ENCODE peak calls at places on chromosomes 11 and 22, in nine cellular contexts. One of them, this sample, is unnamed.

GRCh38 chr22:29621761-29622526 is 18.5 kb downstream of the NF2 start:
- DNase-seq in breast epithelium: no peak
- DNase-seq in esophagus squamous epithelium: no peak
- DNase-seq in ovary: no peak
- DNase-seq in HCT116: peak; percentile 91
- DNase-seq in uterus: no peak
- DNase-seq in A549: peak; percentile 86
- DNase-seq in K562: no peak
- DNase-seq in tibial nerve: no peak
- DNase-seq in this sample: peak; percentile 14

GRCh38 chr22:28940441-28940840 is 57.1 kb downstream of the ZNRF3 start:
- DNase-seq in HCT116: no peak
- DNase-seq in A549: no peak
- DNase-seq in esophagus squamous epithelium: no peak
- DNase-seq in K562: no peak
- DNase-seq in ovary: no peak
- DNase-seq in tibial nerve: no peak
- DNase-seq in uterus: no peak
- DNase-seq in breast epithelium: no peak
- DNase-seq in this sample: no peak

GRCh38 chr11:35916270-35916669 is 27.6 kb upstream of the LDLRAD3 start:
- DNase-seq in uterus: no peak
- DNase-seq in HCT116: no peak
- DNase-seq in tibial nerve: no peak
- DNase-seq in A549: no peak
- DNase-seq in K562: no peak
- DNase-seq in breast epithelium: no peak
- DNase-seq in esophagus squamous epithelium: no peak
- DNase-seq in ovary: no peak
- DNase-seq in this sample: no peak

GRCh38 chr22:27918351-27919221 is 470 bp downstream of the PITPNB start:
- DNase-seq in esophagus squamous epithelium: no peak
- DNase-seq in tibial nerve: peak; percentile 15
- DNase-seq in breast epithelium: peak; percentile 52
- DNase-seq in K562: peak; percentile 70
- DNase-seq in HCT116: no peak
- DNase-seq in uterus: peak; percentile 55
- DNase-seq in A549: peak; percentile 41
- DNase-seq in ovary: peak; percentile 75
- DNase-seq in this sample: peak; percentile 27

GRCh38 chr11:32231909-32232493 is 141.1 kb downstream of the RCN1 start:
- DNase-seq in K562: no peak
- DNase-seq in ovary: no peak
- DNase-seq in A549: peak; percentile 53
- DNase-seq in esophagus squamous epithelium: no peak
- DNase-seq in uterus: no peak
- DNase-seq in tibial nerve: no peak
- DNase-seq in HCT116: peak; percentile 36
- DNase-seq in breast epithelium: no peak
- DNase-seq in this sample: peak; percentile 17

GRCh38 chr11:14261094-14261493 is 97.9 kb downstream of the RRAS2 start:
- DNase-seq in breast epithelium: no peak
- DNase-seq in uterus: no peak
- DNase-seq in K562: no peak
- DNase-seq in A549: no peak
- DNase-seq in tibial nerve: no peak
- DNase-seq in HCT116: no peak
- DNase-seq in ovary: no peak
- DNase-seq in esophagus squamous epithelium: no peak
- DNase-seq in this sample: no peak

GRCh38 chr11:2361565-2361964 is 15.5 kb upstream of the CD81 start:
- DNase-seq in breast epithelium: no peak
- DNase-seq in tibial nerve: no peak
- DNase-seq in HCT116: no peak
- DNase-seq in ovary: no peak
- DNase-seq in esophagus squamous epithelium: no peak
- DNase-seq in K562: no peak
- DNase-seq in uterus: no peak
- DNase-seq in A549: no peak
- DNase-seq in this sample: no peak

GRCh38 chr11:40202569-40202968 is 1256.9 kb downstream of the LRRC4C start:
- DNase-seq in ovary: no peak
- DNase-seq in HCT116: no peak
- DNase-seq in breast epithelium: no peak
- DNase-seq in K562: no peak
- DNase-seq in tibial nerve: no peak
- DNase-seq in uterus: no peak
- DNase-seq in esophagus squamous epithelium: no peak
- DNase-seq in A549: no peak
- DNase-seq in this sample: no peak

GRCh38 chr11:127524618-127525017 is 524.0 kb upstream of the KIRREL3 start:
- DNase-seq in ovary: no peak
- DNase-seq in A549: no peak
- DNase-seq in tibial nerve: no peak
- DNase-seq in uterus: no peak
- DNase-seq in HCT116: no peak
- DNase-seq in breast epithelium: no peak
- DNase-seq in esophagus squamous epithelium: no peak
- DNase-seq in K562: no peak
- DNase-seq in this sample: no peak

GRCh38 chr11:17601206-17602075 is 54.4 kb downstream of the OTOG start:
- DNase-seq in ovary: no peak
- DNase-seq in esophagus squamous epithelium: no peak
- DNase-seq in tibial nerve: no peak
- DNase-seq in uterus: no peak
- DNase-seq in breast epithelium: no peak
- DNase-seq in A549: no peak
- DNase-seq in K562: peak; percentile 44
- DNase-seq in HCT116: no peak
- DNase-seq in this sample: no peak

GRCh38 chr11:13055200-13055599 is 46.1 kb downstream of the RASSF10 start:
- DNase-seq in ovary: no peak
- DNase-seq in breast epithelium: no peak
- DNase-seq in uterus: no peak
- DNase-seq in K562: no peak
- DNase-seq in tibial nerve: no peak
- DNase-seq in esophagus squamous epithelium: no peak
- DNase-seq in A549: no peak
- DNase-seq in HCT116: no peak
- DNase-seq in this sample: no peak
- TF ChIP-seq POLR2A in ovary: no peak
- TF ChIP-seq POLR2A in breast epithelium: no peak
- TF ChIP-seq POLR2A in uterus: no peak
- TF ChIP-seq POLR2A in K562: no peak
- TF ChIP-seq POLR2A in tibial nerve: no peak
- TF ChIP-seq POLR2A in esophagus squamous epithelium: no peak
- TF ChIP-seq POLR2A in A549: no peak
- TF ChIP-seq POLR2A in HCT116: no peak
- TF ChIP-seq POLR2A in this sample: no peak

DNA sequence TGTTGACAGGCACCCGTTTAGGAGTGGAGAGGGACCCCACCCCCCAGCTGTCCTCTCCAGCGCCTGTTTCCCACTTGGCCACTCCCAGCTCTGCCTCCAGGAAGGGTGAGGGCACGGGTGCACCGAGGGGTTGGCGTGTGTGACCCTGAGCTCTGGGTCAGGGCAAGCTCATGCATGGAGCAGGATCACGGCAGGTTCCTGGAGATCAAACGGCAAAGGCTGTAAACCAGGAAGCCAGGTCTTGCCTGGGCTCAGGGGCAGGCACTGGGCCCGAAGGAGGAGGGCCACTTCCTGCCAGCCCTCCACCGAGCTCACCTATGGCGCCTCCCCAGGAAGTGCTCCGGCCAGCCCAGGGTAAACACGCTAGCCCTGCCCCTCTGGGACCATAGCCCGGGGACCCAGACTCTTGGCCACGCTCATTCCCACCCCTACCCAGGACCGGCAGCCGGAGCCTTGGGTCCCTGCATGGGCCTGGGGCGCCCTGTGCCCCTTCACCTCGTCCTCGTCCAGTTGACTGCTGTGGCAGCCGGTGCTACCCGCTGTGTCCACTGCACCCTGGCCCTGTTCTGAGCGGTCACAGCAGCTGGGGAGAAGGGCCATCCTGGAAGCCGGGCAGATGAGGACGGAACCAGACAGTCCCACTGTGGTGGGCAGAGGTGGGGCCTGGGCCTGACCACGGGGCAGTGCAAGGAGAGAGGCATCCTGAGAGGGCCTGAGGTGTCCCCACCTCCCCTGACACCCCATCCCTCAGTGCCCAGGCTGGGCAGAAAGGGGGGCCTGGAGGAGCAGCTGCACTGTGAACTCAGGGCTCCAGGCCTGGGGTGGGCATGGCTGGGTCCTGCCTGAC is 1.0 kb upstream of the EPS8L2 start:
- DNase-seq in breast epithelium: peak; percentile 90
- DNase-seq in uterus: no peak
- DNase-seq in ovary: peak; percentile 51
- DNase-seq in K562: no peak
- DNase-seq in A549: peak; percentile 79
- DNase-seq in esophagus squamous epithelium: no peak
- DNase-seq in tibial nerve: no peak
- DNase-seq in HCT116: no peak
- DNase-seq in this sample: no peak
- TF ChIP-seq POLR2A in breast epithelium: no peak
- TF ChIP-seq POLR2A in uterus: no peak
- TF ChIP-seq POLR2A in ovary: no peak
- TF ChIP-seq POLR2A in K562: no peak
- TF ChIP-seq POLR2A in A549: peak; percentile 9
- TF ChIP-seq POLR2A in esophagus squamous epithelium: peak; percentile 14
- TF ChIP-seq POLR2A in tibial nerve: no peak
- TF ChIP-seq POLR2A in HCT116: no peak
- TF ChIP-seq POLR2A in this sample: no peak

GRCh38 chr11:67605231-67606011 is 1.3 kb upstream of the NDUFV1 start:
- DNase-seq in esophagus squamous epithelium: no peak
- DNase-seq in breast epithelium: no peak
- DNase-seq in tibial nerve: no peak
- DNase-seq in HCT116: no peak
- DNase-seq in A549: no peak
- DNase-seq in uterus: peak; percentile 27
- DNase-seq in ovary: no peak
- DNase-seq in K562: no peak
- DNase-seq in this sample: no peak

GRCh38 chr11:67607507-67607906 is 771 bp downstream of the NDUFV1 start:
- DNase-seq in HCT116: no peak
- DNase-seq in breast epithelium: no peak
- DNase-seq in esophagus squamous epithelium: no peak
- DNase-seq in tibial nerve: no peak
- DNase-seq in A549: no peak
- DNase-seq in ovary: no peak
- DNase-seq in K562: no peak
- DNase-seq in uterus: no peak
- DNase-seq in this sample: no peak

GRCh38 chr11:67606150-67606476 is 623 bp upstream of the NDUFV1 start:
- DNase-seq in ovary: peak; percentile 56
- DNase-seq in K562: no peak
- DNase-seq in breast epithelium: no peak
- DNase-seq in esophagus squamous epithelium: no peak
- DNase-seq in uterus: no peak
- DNase-seq in HCT116: no peak
- DNase-seq in tibial nerve: no peak
- DNase-seq in A549: no peak
- DNase-seq in this sample: no peak

GRCh38 chr11:67608486-67608885 is 1.8 kb downstream of the NDUFV1 start:
- DNase-seq in ovary: no peak
- DNase-seq in A549: no peak
- DNase-seq in tibial nerve: no peak
- DNase-seq in HCT116: no peak
- DNase-seq in esophagus squamous epithelium: no peak
- DNase-seq in uterus: no peak
- DNase-seq in K562: no peak
- DNase-seq in breast epithelium: no peak
- DNase-seq in this sample: no peak

DNA sequence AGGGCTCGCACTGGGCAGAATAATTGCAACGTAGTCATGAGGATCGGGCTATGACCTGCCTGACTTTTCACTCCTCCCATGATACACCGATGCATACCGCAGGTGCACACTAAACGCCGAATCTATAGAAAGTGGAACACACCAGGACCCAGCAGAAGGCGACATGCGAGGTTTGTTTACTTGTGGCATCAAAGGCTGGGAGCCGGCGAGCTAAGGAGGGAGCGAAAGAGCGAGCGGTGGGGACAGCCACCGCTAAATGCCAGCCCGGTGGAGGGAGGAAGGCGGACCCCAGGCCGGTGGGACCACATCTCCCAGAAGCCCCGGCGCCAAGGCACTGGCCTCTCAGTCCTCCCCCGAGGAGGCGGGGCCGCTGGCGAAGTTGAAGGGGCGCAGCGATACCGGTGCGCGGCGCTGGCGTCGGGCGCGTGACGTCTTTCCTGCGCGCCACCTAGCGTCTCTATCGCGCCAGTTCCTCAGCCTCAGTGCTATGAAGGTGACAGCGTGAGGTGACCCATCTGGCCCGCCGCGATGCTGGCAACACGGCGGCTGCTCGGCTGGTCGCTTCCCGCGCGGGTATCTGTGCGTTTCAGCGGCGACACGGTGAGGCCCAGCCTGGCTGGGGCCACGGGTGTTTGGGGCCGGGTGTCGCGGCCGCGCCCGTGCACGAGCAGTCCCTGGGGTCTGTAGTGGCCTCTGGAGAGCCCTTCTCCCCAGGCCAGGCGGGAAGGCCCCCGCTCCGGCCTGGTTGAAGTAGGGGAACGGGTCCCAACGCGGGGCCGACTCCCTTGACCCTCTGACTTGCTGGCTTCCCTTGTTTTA is at the start of gene NDUFV1:
- DNase-seq in ovary: peak; percentile 98
- DNase-seq in uterus: peak; percentile 96
- DNase-seq in A549: peak; percentile 92
- DNase-seq in tibial nerve: peak; percentile 96
- DNase-seq in esophagus squamous epithelium: peak; percentile 78
- DNase-seq in HCT116: peak; percentile 85
- DNase-seq in breast epithelium: peak; percentile 97
- DNase-seq in K562: peak; percentile 94
- DNase-seq in this sample: peak; percentile 95
- TF ChIP-seq POLR2A in ovary: peak; percentile 51
- TF ChIP-seq POLR2A in uterus: peak; percentile 37
- TF ChIP-seq POLR2A in A549: peak; percentile 73
- TF ChIP-seq POLR2A in tibial nerve: peak; percentile 52
- TF ChIP-seq POLR2A in esophagus squamous epithelium: peak; percentile 62
- TF ChIP-seq POLR2A in HCT116: peak; percentile 53
- TF ChIP-seq POLR2A in breast epithelium: no peak
- TF ChIP-seq POLR2A in K562: peak; percentile 89
- TF ChIP-seq POLR2A in this sample: peak; percentile 77

GRCh38 chr11:47407746-47408590 is at the start of gene SLC39A13:
- DNase-seq in A549: peak; percentile 96
- DNase-seq in ovary: peak; percentile 96
- DNase-seq in uterus: peak; percentile 94
- DNase-seq in K562: peak; percentile 95
- DNase-seq in HCT116: peak; percentile 81
- DNase-seq in tibial nerve: peak; percentile 85
- DNase-seq in breast epithelium: peak; percentile 95
- DNase-seq in esophagus squamous epithelium: peak; percentile 89
- DNase-seq in this sample: peak; percentile 100
- TF ChIP-seq POLR2A in A549: peak; percentile 87
- TF ChIP-seq POLR2A in ovary: peak; percentile 93
- TF ChIP-seq POLR2A in uterus: peak; percentile 52
- TF ChIP-seq POLR2A in K562: peak; percentile 74
- TF ChIP-seq POLR2A in HCT116: peak; percentile 70
- TF ChIP-seq POLR2A in tibial nerve: peak; percentile 91
- TF ChIP-seq POLR2A in breast epithelium: peak; percentile 41
- TF ChIP-seq POLR2A in esophagus squamous epithelium: peak; percentile 57
- TF ChIP-seq POLR2A in this sample: peak; percentile 89

This sample was measured in H54.